ENCODE peak calls at places on chromosomes 6 and 20, in four cellular contexts. Q is OCI-LY7, U is AG10803, H is dorsolateral prefrontal cortex. I is an unnamed sample.
A peak's percentile ranks its signal among the peaks of the same experiment; 100 is the strongest.

GRCh38 chr6:31791324-31792089 is 4.0 kb downstream of the VARS1 start:
- DNase-seq in U (peak; percentile 43), H (no peak), Q (peak; percentile 58), I (peak; percentile 56)

GRCh38 chr6:5422321-5422915 is 161.1 kb downstream of the FARS2 start:
- DNase-seq in Q (peak; percentile 23), H (peak; percentile 50), U (peak; percentile 54), I (peak; percentile 56)

GRCh38 chr20:63091901-63092659 is 85.3 kb upstream of the BHLHE23 start:
- DNase-seq in H (peak; percentile 18), Q (no peak), U (no peak), I (no peak)

GRCh38 chr6:24918641-24919403 is 16.9 kb downstream of the RIPOR2 start:
- DNase-seq in U (no peak), H (no peak), Q (peak; percentile 65), I (no peak)

GRCh38 chr6:169793408-169793807 is 42.0 kb downstream of the ERMARD start:
- DNase-seq in H (no peak), U (no peak), Q (no peak), I (no peak)

GRCh38 chr6:81480139-81480538 is 272.3 kb downstream of the TENT5A start:
- DNase-seq in H (no peak), U (no peak), Q (no peak), I (peak; percentile 18)

GRCh38 chr20:57656252-57656820 is 36.1 kb upstream of the ZBP1 start:
- DNase-seq in Q (no peak), H (peak; percentile 10), U (no peak), I (no peak)

GRCh38 chr6:13079096-13079758 is 249.1 kb downstream of the TBC1D7 start:
- DNase-seq in U (no peak), H (no peak), Q (no peak), I (no peak)

GRCh38 chr20:36676701-36677421 is 30.9 kb upstream of the SLA2 start:
- DNase-seq in U (no peak), Q (no peak), H (no peak), I (no peak)

GRCh38 chr6:90065173-90065572 is 170.9 kb downstream of the GJA10 start:
- DNase-seq in H (no peak), Q (no peak), U (no peak), I (no peak)

GRCh38 chr6:139820191-139820590 is 445.7 kb upstream of the CITED2 start:
- DNase-seq in H (no peak), Q (no peak), U (peak; percentile 55), I (peak; percentile 85)

GRCh38 chr20:45621593-45621992 is 7.9 kb upstream of the WFDC10A start:
- DNase-seq in H (no peak), U (no peak), Q (no peak), I (no peak)

GRCh38 chr20:21920231-21920630 is 214.8 kb downstream of the PAX1 start:
- DNase-seq in Q (no peak), U (no peak), H (no peak), I (no peak)

GRCh38 chr20:54474866-54475265 is 527 bp upstream of the DOK5 start:
- DNase-seq in U (no peak), Q (no peak), H (no peak), I (no peak)

GRCh38 chr20:58774214-58774613 is 76.5 kb downstream of the GNAS-AS1 start:
- DNase-seq in U (no peak), Q (no peak), H (no peak), I (no peak)

GRCh38 chr20:57659131-57659788 is 39.0 kb upstream of the ZBP1 start:
- DNase-seq in Q (no peak), U (no peak), H (peak; percentile 27), I (no peak)

GRCh38 chr6:17267586-17267985 is 13.6 kb upstream of the RBM24 start:
- DNase-seq in H (no peak), Q (no peak), U (no peak), I (no peak)

GRCh38 chr6:144284753-144285547 is at the start of gene UTRN:
- DNase-seq in Q (no peak), H (peak; percentile 38), U (peak; percentile 83), I (peak; percentile 78)

GRCh38 chr6:21609881-21610329 is 16.4 kb downstream of the SOX4 start:
- DNase-seq in H (no peak), U (no peak), Q (no peak), I (no peak)

GRCh38 chr20:49846206-49846807 is 33.7 kb downstream of the SLC9A8 start:
- DNase-seq in Q (peak; percentile 77), U (peak; percentile 54), H (no peak), I (peak; percentile 67)

GRCh38 chr6:1715336-1715735 is 105.6 kb downstream of the FOXC1 start:
- DNase-seq in Q (no peak), U (no peak), H (no peak), I (no peak)

GRCh38 chr20:50645253-50646068 is 45.9 kb downstream of the RIPOR3 start:
- DNase-seq in Q (no peak), U (peak; percentile 99), H (no peak), I (peak; percentile 97)

GRCh38 chr20:36582322-36582721 is 8.9 kb downstream of the TGIF2 start:
- DNase-seq in U (no peak), H (no peak), Q (no peak), I (no peak)

GRCh38 chr6:134902907-134903306 is 47.0 kb downstream of the ALDH8A1 start:
- DNase-seq in H (no peak), U (no peak), Q (no peak), I (no peak)

GRCh38 chr6:143149771-143150170 is 89.1 kb downstream of the AIG1 start:
- DNase-seq in U (peak; percentile 85), H (no peak), Q (no peak), I (peak; percentile 65)

GRCh38 chr6:12385316-12385715 is 95.2 kb downstream of the EDN1 start:
- DNase-seq in Q (no peak), H (no peak), U (no peak), I (no peak)

GRCh38 chr20:44398303-44398702 is 42.8 kb downstream of the HNF4A start:
- DNase-seq in U (peak; percentile 30), Q (no peak), H (no peak), I (peak; percentile 93)

GRCh38 chr6:36428911-36429310 is 13.7 kb downstream of the PXT1 start:
- DNase-seq in H (no peak), Q (no peak), U (no peak), I (no peak)

GRCh38 chr6:95227301-95227700 is 350.0 kb upstream of the MANEA start:
- DNase-seq in H (no peak), U (no peak), Q (no peak), I (no peak)

GRCh38 chr20:13221673-13222318 is 722 bp downstream of the ISM1 start:
- DNase-seq in Q (no peak), U (peak; percentile 51), H (peak; percentile 44), I (peak; percentile 50)

GRCh38 chr6:147061152-147061551 is 143.1 kb upstream of the STXBP5 start:
- DNase-seq in Q (no peak), U (no peak), H (no peak), I (no peak)

GRCh38 chr6:44096615-44097014 is 30.6 kb downstream of the MRPL14 start:
- DNase-seq in H (peak; percentile 77), U (peak; percentile 72), Q (peak; percentile 85), I (peak; percentile 69)

GRCh38 chr6:7343546-7344475 is 30.8 kb upstream of the SSR1 start:
- DNase-seq in Q (no peak), U (no peak), H (no peak), I (no peak)

GRCh38 chr20:61940976-61941720 is 124.5 kb downstream of the TAF4 start:
- DNase-seq in Q (no peak), H (peak; percentile 14), U (no peak), I (no peak)

DNA sequence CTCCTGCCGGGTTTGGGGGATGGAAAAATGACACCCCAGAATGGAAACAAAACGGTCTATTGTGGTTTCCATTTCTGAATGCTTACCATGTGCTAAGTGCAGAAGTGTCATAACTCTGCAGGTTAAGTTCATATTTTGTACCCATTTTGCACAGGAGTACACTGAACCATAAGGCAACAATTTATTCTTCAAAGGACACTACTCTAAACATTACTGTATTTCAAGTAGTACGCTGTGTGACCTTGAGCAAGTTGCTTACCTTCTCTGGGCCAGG is 9.8 kb upstream of the ID1 start:
- DNase-seq in U (no peak), Q (no peak), H (no peak), I (no peak)
- H3K4me3 ChIP-seq in U (no peak overlapping the region), Q (no peak overlapping the region), H (no peak overlapping the region), I (no peak overlapping the region)

DNA sequence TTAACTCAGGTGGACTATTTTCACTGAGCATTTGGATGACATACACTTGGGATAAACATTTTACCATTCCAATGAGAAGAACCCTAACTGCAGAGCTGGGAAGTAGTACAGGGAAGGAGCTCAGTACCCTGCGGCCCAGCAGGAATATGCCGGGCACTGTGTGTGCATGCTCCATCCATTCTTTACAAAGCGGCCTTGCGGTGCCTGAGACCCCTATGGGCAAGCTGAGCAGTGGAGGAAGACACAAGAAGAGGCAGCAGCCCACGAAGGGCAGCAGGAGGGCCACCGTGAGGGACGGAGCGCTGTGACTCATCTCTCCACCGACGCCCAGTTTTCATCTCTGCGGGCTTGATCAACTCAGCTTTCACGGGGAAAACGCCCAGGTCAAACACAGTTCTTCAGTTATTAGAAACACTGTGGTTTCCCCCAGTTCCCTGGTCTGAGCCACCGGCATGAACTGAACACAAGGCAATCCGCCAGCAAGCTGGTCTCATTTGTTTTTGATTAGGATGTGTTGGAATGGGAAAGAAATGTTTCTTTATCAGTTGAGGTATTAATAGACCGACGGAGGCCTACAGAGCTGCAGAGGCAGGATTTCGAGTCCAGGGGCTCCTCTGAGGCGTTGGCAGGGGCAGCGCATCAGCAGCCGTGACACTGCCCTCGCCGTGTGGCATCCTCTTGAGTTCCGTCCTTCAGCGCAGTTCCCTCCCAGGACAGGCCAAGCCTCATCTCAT is 44.9 kb downstream of the IRF4 start:
- DNase-seq in H (no peak), U (peak; percentile 77), Q (no peak), I (peak; percentile 97)
- TF ChIP-seq CTCF in H (no peak), U (no peak), Q (no peak), I (no peak)

GRCh38 chr6:111603648-111604047 is 2.0 kb downstream of the TRAF3IP2 start:
- DNase-seq in U (no peak), Q (no peak), H (no peak), I (peak; percentile 66)
- H3K4me3 ChIP-seq in U (peak overlapping the region; percentile 66), Q (peak overlapping the region; percentile 71), H (peak overlapping the region; percentile 9), I (peak overlapping the region; percentile 78)

GRCh38 chr6:117601811-117602150 is 530 bp downstream of the GOPC start:
- DNase-seq in Q (peak; percentile 45), H (no peak), U (no peak), I (no peak)

GRCh38 chr6:117602899-117603588 is 733 bp upstream of the GOPC start:
- DNase-seq in U (no peak), H (no peak), Q (no peak), I (no peak)

GRCh38 chr6:117600008-117600743 is 2.1 kb downstream of the GOPC start:
- DNase-seq in Q (peak; percentile 27), H (no peak), U (peak; percentile 15), I (peak; percentile 53)

GRCh38 chr6:117605169-117605826 is 3.0 kb upstream of the GOPC start:
- DNase-seq in H (no peak), U (peak; percentile 79), Q (peak; percentile 78), I (peak; percentile 85)

DNA sequence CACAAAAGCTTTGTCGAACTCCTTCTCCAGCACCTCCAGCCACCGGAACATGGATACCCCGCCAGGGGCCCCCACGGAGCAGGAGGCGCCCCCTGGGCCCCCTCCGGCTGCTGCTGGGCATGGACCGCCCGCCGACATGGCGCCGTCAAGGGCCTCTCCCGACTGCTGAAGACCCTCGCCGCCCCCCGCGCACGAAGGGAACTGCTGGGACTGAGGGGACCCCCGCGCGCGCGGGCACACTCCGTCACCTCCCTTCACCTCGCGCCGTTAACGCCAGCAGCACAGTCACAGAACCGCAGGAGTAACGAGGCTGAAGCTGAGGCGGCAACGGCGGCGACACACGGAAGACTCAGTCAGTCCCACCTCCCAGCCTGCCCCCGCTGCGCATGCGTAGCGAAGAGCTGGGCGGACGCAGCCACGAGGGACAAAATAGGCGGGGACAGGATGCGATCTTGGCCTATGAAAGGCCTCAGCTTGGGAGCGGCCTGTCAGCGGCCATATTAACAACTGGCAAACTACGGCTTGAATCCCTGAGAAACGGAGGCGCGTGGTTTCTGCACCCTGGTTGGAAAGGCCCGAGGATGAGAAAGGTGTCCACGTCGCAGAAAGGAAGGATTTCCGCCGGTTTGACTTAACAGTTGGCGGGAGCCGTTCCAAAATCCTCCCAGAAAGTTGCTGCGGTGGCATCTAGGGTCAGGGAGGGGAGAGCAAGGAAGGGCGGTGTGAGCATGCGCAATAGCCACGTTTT is at the start of gene GOPC:
- DNase-seq in H (peak; percentile 96), Q (peak; percentile 98), U (peak; percentile 98), I (peak; percentile 97)
- TF ChIP-seq CTCF in H (peak; percentile 8), Q (peak; percentile 51), U (peak; percentile 35), I (peak; percentile 3)

I was measured in fibroblast of mammary gland.